ENCODE peak calls at places on chromosomes 2 and 18, in four cellular contexts. W is GM12878, F is GM12892, R is SW 1271. K is an unnamed sample.

GRCh38 chr18:647304-647703 is 10.1 kb upstream of the TYMS start:
- DNase-seq in R (no peak), W (no peak), F (no peak), K (no peak)

GRCh38 chr2:54106631-54107454 is 8.6 kb upstream of the ACYP2 start:
- DNase-seq in R (no peak), W (no peak), F (no peak), K (no peak)

GRCh38 chr2:18749912-18750526 is 160.7 kb upstream of the NT5C1B start:
- DNase-seq in F (no peak), W (no peak), R (peak), K (no peak)

GRCh38 chr2:27627963-27628766 is 647 bp downstream of the CCDC121 start:
- DNase-seq in R (no peak), F (no peak), W (no peak), K (no peak)

GRCh38 chr2:50512397-50512796 is 519.5 kb downstream of the NRXN1 start:
- DNase-seq in W (no peak), F (no peak), R (no peak), K (no peak)

GRCh38 chr18:36769611-36770314 is 59.0 kb downstream of the TPGS2 start:
- DNase-seq in F (no peak), W (no peak), R (no peak), K (no peak)

GRCh38 chr2:20990446-20990988 is 53.4 kb downstream of the APOB start:
- DNase-seq in R (no peak), W (no peak), F (no peak), K (no peak)

GRCh38 chr18:63119647-63120046 is 199.9 kb downstream of the BCL2 start:
- DNase-seq in F (no peak), W (no peak), R (no peak), K (no peak)

GRCh38 chr2:129744649-129745048 is 234.8 kb upstream of the RAB6C start:
- DNase-seq in R (no peak), F (no peak), W (no peak), K (no peak)

GRCh38 chr18:43893001-43893637 is 615.8 kb upstream of the SYT4 start:
- DNase-seq in W (no peak), F (no peak), R (no peak), K (no peak)

GRCh38 chr2:203543898-203544328 is 8.8 kb upstream of the RAPH1 start:
- DNase-seq in F (no peak), R (no peak), W (no peak), K (no peak)

GRCh38 chr2:181231151-181231550 is 226.0 kb upstream of the ITGA4 start:
- DNase-seq in W (no peak), R (no peak), F (no peak), K (no peak)

GRCh38 chr18:6943143-6943542 is 174.5 kb downstream of the LAMA1 start:
- DNase-seq in R (no peak), W (no peak), F (no peak), K (no peak)

GRCh38 chr18:58723810-58724602 is 52.7 kb downstream of the MALT1 start:
- DNase-seq in W (no peak), F (no peak), R (no peak), K (no peak)

GRCh38 chr2:202194418-202194817 is 44.0 kb downstream of the SUMO1 start:
- DNase-seq in R (no peak), W (no peak), F (no peak), K (no peak)

GRCh38 chr2:73343992-73344391 is 41.6 kb upstream of the ALMS1 start:
- DNase-seq in F (no peak), R (no peak), W (no peak), K (no peak)

GRCh38 chr2:234251326-234252271 is 201.1 kb downstream of the SPP2 start:
- DNase-seq in W (no peak), R (no peak), F (no peak), K (no peak)

GRCh38 chr2:138373993-138374408 is 127.6 kb upstream of the SPOPL start:
- DNase-seq in R (no peak), F (no peak), W (peak), K (no peak)

GRCh38 chr2:237199082-237199481 is 113.4 kb downstream of the COPS8 start:
- DNase-seq in R (no peak), W (no peak), F (no peak), K (no peak)

GRCh38 chr2:40485319-40485718 is 33.4 kb upstream of the SLC8A1 start:
- DNase-seq in F (no peak), W (no peak), R (no peak), K (no peak)

GRCh38 chr18:61963705-61964104 is 70.9 kb upstream of the RNF152 start:
- DNase-seq in R (no peak), W (no peak), F (no peak), K (no peak)

GRCh38 chr2:190812506-190813294 is 67.9 kb upstream of the GLS start:
- DNase-seq in F (no peak), W (no peak), R (no peak), K (no peak)

GRCh38 chr2:166373951-166374350 is 1.8 kb downstream of the SCN9A start:
- DNase-seq in W (no peak), R (no peak), F (no peak), K (no peak)

GRCh38 chr2:195407782-195408181 is 249.2 kb upstream of the SLC39A10 start:
- DNase-seq in F (no peak), W (no peak), R (no peak), K (no peak)

GRCh38 chr2:168190590-168191336 is 56.6 kb downstream of the STK39 start:
- DNase-seq in F (no peak), W (no peak), R (no peak), K (no peak)

GRCh38 chr2:162011718-162012564 is 62.1 kb downstream of the DPP4 start:
- DNase-seq in R (no peak), F (no peak), W (no peak), K (no peak)

GRCh38 chr18:9861157-9861556 is 24.6 kb upstream of the TXNDC2 start:
- DNase-seq in W (peak), F (no peak), R (no peak), K (peak)

GRCh38 chr2:184560603-184561002 is 37.7 kb upstream of the ZNF804A start:
- DNase-seq in R (no peak), F (no peak), W (no peak), K (no peak)

GRCh38 chr2:44836174-44836573 is 105.3 kb upstream of the SIX3 start:
- DNase-seq in W (peak), F (no peak), R (no peak), K (peak)

GRCh38 chr2:201126308-201127127 is 10.6 kb downstream of the CFLAR start:
- DNase-seq in R (no peak), W (no peak), F (no peak), K (no peak)

GRCh38 chr2:105723431-105723830 is 21.3 kb upstream of the NCK2 start:
- DNase-seq in R (no peak), W (no peak), F (no peak), K (no peak)

GRCh38 chr2:4901092-4901735 is 791.0 kb upstream of the SOX11 start:
- DNase-seq in F (no peak), R (no peak), W (no peak), K (no peak)

GRCh38 chr18:62518460-62519375 is 4.1 kb upstream of the ZCCHC2 start:
- DNase-seq in F (no peak), W (no peak), R (no peak), K (no peak)

GRCh38 chr2:1405967-1406366 is 7.3 kb upstream of the TPO start:
- DNase-seq in W (no peak), F (no peak), R (no peak), K (no peak)

GRCh38 chr2:54888146-54888545 is 162.1 kb downstream of the RTN4 start:
- DNase-seq in R (no peak), W (no peak), F (no peak), K (no peak)

GRCh38 chr2:191195021-191195420 is 44.2 kb upstream of the STAT4 start:
- DNase-seq in R (no peak), F (no peak), W (no peak), K (no peak)

GRCh38 chr2:44136186-44136585 is 32.5 kb upstream of the PPM1B start:
- DNase-seq in R (peak), F (no peak), W (no peak), K (no peak)

GRCh38 chr2:240184656-240185055 is 44.2 kb upstream of the OTOS start:
- DNase-seq in R (no peak), F (no peak), W (no peak), K (no peak)

K was measured in GM12864.